ENCODE peak calls at places on chromosomes 5 and 9, in eight cellular contexts. C is RWPE2, K is astrocyte, R is prostate gland, X is spleen, G is lower lobe of right lung, A is Caco-2, P is gastrocnemius medialis. W is an unnamed sample.

GRCh38 chr9:130327781-130328348 is 62.3 kb downstream of the HMCN2 start:
- DNase-seq in C (no peak), K (peak; percentile 50), R (no peak), X (no peak), G (no peak), A (no peak), P (peak; percentile 35), W (no peak)

GRCh38 chr5:115736004-115736689 is 80.3 kb downstream of the CDO1 start:
- DNase-seq in C (no peak), K (no peak), R (no peak), X (no peak), G (no peak), A (no peak), P (no peak), W (no peak)

GRCh38 chr9:113154471-113154870 is 3.7 kb downstream of the SLC31A2 start:
- DNase-seq in C (no peak), K (peak; percentile 74), R (no peak), X (no peak), G (no peak), A (no peak), P (peak; percentile 66), W (no peak)

GRCh38 chr9:106682420-106682819 is 180.5 kb upstream of the ZNF462 start:
- DNase-seq in C (no peak), K (no peak), R (no peak), X (no peak), G (no peak), A (no peak), P (no peak), W (no peak)

GRCh38 chr5:175347931-175348330 is 96.1 kb downstream of the DRD1 start:
- DNase-seq in C (no peak), K (no peak), R (no peak), X (no peak), G (no peak), A (no peak), P (no peak), W (no peak)

GRCh38 chr5:127076730-127077129 is 3.4 kb upstream of the C5orf63 start:
- DNase-seq in C (no peak), K (peak; percentile 20), R (no peak), X (no peak), G (no peak), A (no peak), P (no peak), W (no peak)

GRCh38 chr5:6704361-6704851 is 8.8 kb upstream of the TENT4A start:
- DNase-seq in C (no peak), K (peak; percentile 94), R (peak; percentile 86), X (no peak), G (peak; percentile 64), A (no peak), P (peak; percentile 60), W (no peak)

GRCh38 chr5:169629847-169630548 is 7.1 kb upstream of the DOCK2 start:
- DNase-seq in C (no peak), K (peak; percentile 86), R (no peak), X (no peak), G (no peak), A (no peak), P (no peak), W (no peak)

GRCh38 chr9:120289990-120290925 is 289.7 kb downstream of the CDK5RAP2 start:
- DNase-seq in C (no peak), K (peak; percentile 35), R (peak; percentile 42), X (no peak), G (no peak), A (no peak), P (no peak), W (no peak)

GRCh38 chr9:112489876-112490661 is 3.4 kb downstream of the KIAA1958 start:
- DNase-seq in C (no peak), K (peak; percentile 26), R (no peak), X (no peak), G (no peak), A (no peak), P (no peak), W (no peak)

GRCh38 chr9:20364954-20365353 is 257.3 kb downstream of the MLLT3 start:
- DNase-seq in C (no peak), K (no peak), R (no peak), X (no peak), G (no peak), A (no peak), P (no peak), W (no peak)

GRCh38 chr9:109717342-109717741 is 62.7 kb upstream of the PALM2AKAP2 start:
- DNase-seq in C (no peak), K (peak; percentile 16), R (no peak), X (no peak), G (no peak), A (no peak), P (no peak), W (no peak)

GRCh38 chr5:160649304-160649703 is 202.7 kb downstream of the ATP10B start:
- DNase-seq in C (no peak), K (no peak), R (no peak), X (no peak), G (no peak), A (no peak), P (no peak), W (no peak)

GRCh38 chr5:87885727-87886126 is 382.9 kb downstream of the TMEM161B start:
- DNase-seq in C (no peak), K (no peak), R (no peak), X (no peak), G (no peak), A (no peak), P (no peak), W (no peak)

DNA sequence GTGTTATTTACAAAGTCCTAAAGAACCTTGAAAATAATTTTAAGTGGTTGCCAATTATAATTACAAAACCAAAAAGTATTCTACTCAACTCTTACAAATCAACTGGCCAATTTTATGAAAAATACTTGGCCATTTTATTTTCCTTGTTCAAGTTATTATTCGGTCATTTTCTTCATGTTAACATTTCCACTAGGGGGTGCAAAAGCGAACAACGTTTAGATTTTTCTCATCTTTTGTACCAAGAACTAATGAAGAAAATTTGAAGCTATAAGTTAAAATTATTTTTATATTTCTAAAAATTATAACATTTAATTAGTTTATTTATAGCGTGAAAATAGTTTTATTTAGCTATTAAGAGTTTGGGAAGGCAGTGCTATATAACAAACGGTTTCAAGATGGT is 1453.3 kb downstream of the MAT2B start:
- DNase-seq in C (no peak), K (no peak), R (no peak), X (no peak), G (no peak), A (no peak), P (no peak), W (no peak)
- H3K9me3 ChIP-seq in C (no peaks in the 10 kb centered on the region), K (no peaks in the 10 kb centered on the region), R (no peaks in the 10 kb centered on the region), X (no peaks in the 10 kb centered on the region), G (no peaks in the 10 kb centered on the region), A (no peaks in the 10 kb centered on the region), P (no peaks in the 10 kb centered on the region), W (no peaks in the 10 kb centered on the region)

DNA sequence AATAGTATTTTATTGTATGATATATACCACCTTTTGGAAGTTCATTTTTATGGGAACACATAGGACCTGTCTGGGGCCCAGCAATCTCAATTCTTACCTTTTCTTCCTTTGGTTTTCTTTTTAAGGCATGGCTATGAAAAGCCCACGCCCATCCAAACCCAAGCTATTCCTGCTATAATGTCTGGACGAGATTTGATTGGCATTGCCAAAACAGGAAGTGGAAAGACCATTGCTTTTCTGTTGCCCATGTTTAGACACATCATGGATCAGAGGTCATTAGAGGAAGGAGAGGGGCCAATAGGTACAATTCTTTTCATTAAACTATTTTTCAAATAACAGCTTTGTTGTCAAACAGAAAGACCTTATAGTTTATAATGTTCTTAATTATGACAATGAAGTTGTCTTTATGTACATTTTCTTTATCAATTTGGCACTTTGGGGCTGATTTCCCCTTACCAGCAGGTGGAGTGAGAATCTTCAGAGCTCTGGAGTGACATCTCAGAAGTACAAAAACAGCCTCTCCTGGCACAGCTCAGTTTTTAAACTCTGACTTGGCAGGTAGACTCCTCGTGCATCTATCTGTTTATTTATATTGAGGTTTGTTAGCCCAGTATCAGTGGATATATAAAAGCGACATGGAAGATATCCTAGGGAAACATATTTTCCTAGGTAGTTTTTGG is 25.8 kb downstream of the DDX46 start:
- DNase-seq in C (no peak), K (no peak), R (no peak), X (no peak), G (no peak), A (no peak), P (no peak), W (no peak)
- TF ChIP-seq CTCF in C (peak; percentile 22), K (peak; percentile 11), R (no peak), X (peak; percentile 18), G (no peak), A (no peak), P (no peak), W (no peak)

GRCh38 chr9:135174269-135174668 is 86.8 kb downstream of the OLFM1 start:
- DNase-seq in C (no peak), K (no peak), R (no peak), X (no peak), G (no peak), A (no peak), P (no peak), W (no peak)
- H3K9me3 ChIP-seq in C (no peaks in the 10 kb centered on the region), K (peaks cover 5% of the 10 kb centered on the region), R (no peaks in the 10 kb centered on the region), X (no peaks in the 10 kb centered on the region), G (no peaks in the 10 kb centered on the region), A (no peaks in the 10 kb centered on the region), P (no peaks in the 10 kb centered on the region), W (no peaks in the 10 kb centered on the region)

GRCh38 chr9:22808876-22809275 is 362.3 kb downstream of the DMRTA1 start:
- DNase-seq in C (no peak), K (no peak), R (no peak), X (no peak), G (no peak), A (no peak), P (no peak), W (no peak)

GRCh38 chr9:22815246-22815645 is 368.6 kb downstream of the DMRTA1 start:
- DNase-seq in C (no peak), K (no peak), R (no peak), X (no peak), G (no peak), A (no peak), P (no peak), W (no peak)

GRCh38 chr9:22817181-22817580 is 370.6 kb downstream of the DMRTA1 start:
- DNase-seq in C (no peak), K (peak; percentile 66), R (no peak), X (no peak), G (no peak), A (no peak), P (no peak), W (no peak)

GRCh38 chr9:22809371-22809770 is 362.7 kb downstream of the DMRTA1 start:
- DNase-seq in C (no peak), K (no peak), R (no peak), X (no peak), G (no peak), A (no peak), P (no peak), W (no peak)

GRCh38 chr9:22813520-22813919 is 366.9 kb downstream of the DMRTA1 start:
- DNase-seq in C (no peak), K (peak; percentile 3), R (no peak), X (no peak), G (no peak), A (no peak), P (no peak), W (no peak)
- TF ChIP-seq CTCF in C (peak; percentile 60), K (peak; percentile 35), R (no peak), X (no peak), G (no peak), A (no peak), P (no peak), W (no peak)

GRCh38 chr9:138085568-138085967 is 208.0 kb downstream of the CACNA1B start:
- DNase-seq in C (no peak), K (no peak), R (no peak), X (no peak), G (no peak), A (no peak), P (no peak), W (no peak)
- H3K9me3 ChIP-seq in C (peaks cover 5% of the 10 kb centered on the region), K (peaks cover 6% of the 10 kb centered on the region), R (no peaks in the 10 kb centered on the region), X (no peaks in the 10 kb centered on the region), G (peaks cover 15% of the 10 kb centered on the region), A (peaks cover 6% of the 10 kb centered on the region), P (no peaks in the 10 kb centered on the region), W (no peaks in the 10 kb centered on the region)